ENCODE peak calls at places on chromosomes 6 and 20, in four cellular contexts. O is heart left ventricle, I is AG04450, H is adrenal gland. C is an unnamed sample.

GRCh38 chr6:145886228-145886956 is 71.8 kb upstream of the FBXO30 start:
- DNase-seq in O (no peak), I (peak), H (no peak), C (no peak)

GRCh38 chr20:11895832-11896484 is 21.7 kb upstream of the BTBD3 start:
- DNase-seq in O (no peak), I (no peak), H (no peak), C (no peak)

GRCh38 chr20:14882157-14882556 is 544.7 kb upstream of the FLRT3 start:
- DNase-seq in O (no peak), I (no peak), H (no peak), C (no peak)

GRCh38 chr6:41466437-41466990 is 79.7 kb upstream of the FOXP4 start:
- DNase-seq in O (no peak), I (no peak), H (no peak), C (no peak)

GRCh38 chr6:147054158-147054557 is 150.1 kb upstream of the STXBP5 start:
- DNase-seq in O (no peak), I (no peak), H (no peak), C (no peak)

GRCh38 chr6:105482227-105482839 is 79.5 kb upstream of the PREP start:
- DNase-seq in O (peak), I (no peak), H (peak), C (peak)

GRCh38 chr20:46752639-46753235 is 43.3 kb downstream of the SLC2A10 start:
- DNase-seq in O (peak), I (no peak), H (peak), C (peak)

GRCh38 chr6:16635810-16636602 is 125.3 kb downstream of the ATXN1 start:
- DNase-seq in O (no peak), I (no peak), H (peak), C (no peak)

GRCh38 chr20:44646023-44646640 is 5.4 kb downstream of the ADA start:
- DNase-seq in O (no peak), I (peak), H (no peak), C (no peak)

GRCh38 chr6:126959765-126960164 is 158.7 kb upstream of the RSPO3 start:
- DNase-seq in O (no peak), I (no peak), H (no peak), C (no peak)

GRCh38 chr20:7589164-7589563 is 351.1 kb downstream of the HAO1 start:
- DNase-seq in O (no peak), I (no peak), H (no peak), C (no peak)

GRCh38 chr6:1062786-1063545 is 248.9 kb upstream of the FOXQ1 start:
- DNase-seq in O (no peak), I (no peak), H (no peak), C (no peak)

GRCh38 chr20:62889411-62889810 is 27.8 kb upstream of the TCFL5 start:
- DNase-seq in O (no peak), I (no peak), H (no peak), C (no peak)

GRCh38 chr20:57263127-57263609 is 3.3 kb downstream of the BMP7 start:
- DNase-seq in O (no peak), I (no peak), H (no peak), C (no peak)

GRCh38 chr6:31610891-31611425 is 4.1 kb upstream of the AIF1 start:
- DNase-seq in O (no peak), I (no peak), H (no peak), C (no peak)

GRCh38 chr6:16179970-16180431 is 51.1 kb downstream of the MYLIP start:
- DNase-seq in O (no peak), I (no peak), H (no peak), C (no peak)

GRCh38 chr20:47036091-47036880 is 141.6 kb downstream of the EYA2 start:
- DNase-seq in O (no peak), I (no peak), H (no peak), C (no peak)

GRCh38 chr6:49550413-49551125 is at the start of gene C6orf141:
- DNase-seq in O (no peak), I (no peak), H (peak), C (no peak)

GRCh38 chr6:148525453-148525852 is 182.8 kb downstream of the SASH1 start:
- DNase-seq in O (no peak), I (no peak), H (no peak), C (no peak)

GRCh38 chr6:80338201-80338836 is 231.8 kb downstream of the BCKDHB start:
- DNase-seq in O (peak), I (peak), H (peak), C (peak)

GRCh38 chr6:43838276-43839036 is 68.4 kb downstream of the VEGFA start:
- DNase-seq in O (peak), I (no peak), H (peak), C (peak)
- H3K27ac ChIP-seq in O (peak), I (peak), H (peak), C (no peak)

DNA sequence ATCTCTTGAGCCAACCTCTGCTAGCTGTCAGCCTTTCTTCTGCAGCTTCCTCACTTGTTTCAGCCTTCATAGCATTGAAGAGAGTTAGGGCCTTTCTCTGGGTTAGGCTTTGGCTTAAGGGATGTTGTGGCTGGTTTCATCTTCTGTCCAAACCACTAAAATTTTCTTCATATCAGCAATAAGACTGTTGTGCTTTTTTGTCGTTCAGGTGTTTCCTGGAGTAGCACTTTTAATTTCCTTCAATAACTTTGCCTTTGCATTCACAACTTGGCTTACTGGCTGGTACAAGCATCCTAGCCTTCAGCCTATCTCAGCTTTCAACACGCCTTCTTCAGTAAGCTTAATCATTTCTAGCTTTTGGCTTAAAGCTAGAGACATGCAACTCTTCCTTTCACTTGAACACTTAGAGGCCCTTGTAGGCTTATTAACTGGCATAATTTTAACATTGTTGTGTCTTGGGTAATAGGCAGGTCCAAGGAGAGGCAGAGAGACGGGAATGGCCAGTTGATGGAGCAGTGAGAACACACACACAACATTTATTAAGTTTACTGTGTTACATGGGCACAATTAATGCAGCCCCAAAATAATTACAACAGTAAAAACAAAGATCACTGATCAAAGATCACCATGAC is 98.5 kb downstream of the HIVEP1 start:
- DNase-seq in O (no peak), I (no peak), H (no peak), C (no peak)
- H3K27ac ChIP-seq in O (no peak), I (no peak), H (no peak), C (no peak)

GRCh38 chr6:169776379-169776778 is 25.0 kb downstream of the ERMARD start:
- DNase-seq in O (no peak), I (no peak), H (no peak), C (no peak)
- H3K27ac ChIP-seq in O (no peak), I (no peak), H (no peak), C (no peak)

GRCh38 chr20:32460683-32461320 is 102.7 kb downstream of the ASXL1 start:
- DNase-seq in O (no peak), I (no peak), H (no peak), C (no peak)
- H3K27ac ChIP-seq in O (no peak), I (no peak), H (no peak), C (peak)